ENCODE peak calls at places on chromosomes 4 and X, in seven cellular contexts. Z, R, X, U, V, H and D are unnamed samples. For H3K27me3, the result is how much of the 10 kb centered on the place peaks cover.

GRCh38 chr4:100936676-100937390 is 410.5 kb downstream of the PPP3CA start:
- DNase-seq in Z (no peak), R (no peak), X (no peak), U (no peak), V (no peak), H (no peak), D (no peak)

GRCh38 chrX:131262738-131263679 is 26.1 kb downstream of the IGSF1 start:
- DNase-seq in Z (no peak), R (no peak), X (no peak), U (peak), V (no peak), H (no peak), D (no peak)

GRCh38 chrX:104270916-104271512 is 16.3 kb upstream of the ESX1 start:
- DNase-seq in Z (no peak), R (no peak), X (no peak), U (peak), V (no peak), H (no peak), D (no peak)

GRCh38 chrX:54180403-54180802 is 2.7 kb downstream of the FAM120C start:
- DNase-seq in Z (no peak), R (no peak), X (no peak), U (no peak), V (no peak), H (no peak), D (no peak)

GRCh38 chrX:24619647-24620046 is 27.5 kb downstream of the PCYT1B start:
- DNase-seq in Z (peak), R (no peak), X (no peak), U (peak), V (no peak), H (no peak), D (peak)

GRCh38 chr4:95637047-95637600 is 88.4 kb upstream of the UNC5C start:
- DNase-seq in Z (peak), R (no peak), X (no peak), U (peak), V (no peak), H (no peak), D (peak)

GRCh38 chr4:16082424-16083216 is 1.2 kb downstream of the PROM1 start:
- DNase-seq in Z (peak), R (no peak), X (no peak), U (peak), V (peak), H (peak), D (no peak)

GRCh38 chrX:13094374-13094773 is 50.0 kb upstream of the FAM9C start:
- DNase-seq in Z (no peak), R (no peak), X (no peak), U (no peak), V (no peak), H (no peak), D (no peak)

DNA sequence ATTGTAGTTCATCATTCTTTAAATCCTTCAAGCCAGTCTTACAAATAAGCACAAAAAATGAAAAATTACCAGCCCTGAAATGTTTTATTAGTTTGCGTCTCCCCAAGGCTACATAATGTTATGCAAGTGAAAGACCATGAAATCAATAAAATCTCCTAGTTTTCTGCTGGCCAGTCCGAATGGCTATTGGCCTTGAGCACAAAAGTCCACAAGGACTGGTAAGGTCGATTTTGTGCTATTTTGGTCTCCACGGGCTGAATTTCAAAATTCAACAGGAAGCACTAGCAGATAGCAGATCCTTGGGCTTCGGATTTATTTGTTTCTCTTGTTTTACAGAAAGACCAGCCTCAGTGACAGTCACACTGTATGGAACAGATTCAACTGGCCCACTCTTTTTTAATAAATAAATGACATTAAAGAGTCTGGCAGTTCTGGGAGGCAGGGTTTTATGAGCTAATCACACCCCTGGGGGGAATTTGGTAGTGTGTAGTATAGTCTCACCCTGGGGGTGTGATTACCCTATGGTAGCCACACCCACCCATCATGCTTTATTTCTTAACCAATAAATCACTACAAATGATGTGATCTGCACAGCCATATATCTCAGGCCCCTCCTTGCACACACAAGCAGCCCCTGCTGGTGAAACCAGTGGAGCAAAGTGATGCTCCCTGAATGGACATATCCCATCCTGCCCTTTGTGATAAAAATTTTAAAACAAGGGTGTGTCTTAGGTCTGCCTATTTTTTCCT is 51.1 kb upstream of the TMEM33 start:
- DNase-seq in Z (peak), R (no peak), X (no peak), U (no peak), V (no peak), H (no peak), D (no peak)
- TF ChIP-seq CTCF in Z (no peak), R (no peak), X (no peak), U (no peak), V (no peak), H (no peak), D (peak)

GRCh38 chr4:127214001-127214400 is 418.8 kb upstream of the INTU start:
- DNase-seq in Z (no peak), R (no peak), X (no peak), U (no peak), V (no peak), H (no peak), D (no peak)
- H3K27ac ChIP-seq in Z (no peak), R (no peak), X (no peak), U (no peak), V (no peak), H (no peak), D (no peak)

GRCh38 chr4:105556175-105556574 is 3.8 kb downstream of the ARHGEF38 start:
- DNase-seq in Z (no peak), R (no peak), X (no peak), U (no peak), V (no peak), H (no peak), D (no peak)
- H3K27me3 ChIP-seq in Z (under half), R (under half), X (under half), U (half or more), V (under half), H (under half), D (under half)

DNA sequence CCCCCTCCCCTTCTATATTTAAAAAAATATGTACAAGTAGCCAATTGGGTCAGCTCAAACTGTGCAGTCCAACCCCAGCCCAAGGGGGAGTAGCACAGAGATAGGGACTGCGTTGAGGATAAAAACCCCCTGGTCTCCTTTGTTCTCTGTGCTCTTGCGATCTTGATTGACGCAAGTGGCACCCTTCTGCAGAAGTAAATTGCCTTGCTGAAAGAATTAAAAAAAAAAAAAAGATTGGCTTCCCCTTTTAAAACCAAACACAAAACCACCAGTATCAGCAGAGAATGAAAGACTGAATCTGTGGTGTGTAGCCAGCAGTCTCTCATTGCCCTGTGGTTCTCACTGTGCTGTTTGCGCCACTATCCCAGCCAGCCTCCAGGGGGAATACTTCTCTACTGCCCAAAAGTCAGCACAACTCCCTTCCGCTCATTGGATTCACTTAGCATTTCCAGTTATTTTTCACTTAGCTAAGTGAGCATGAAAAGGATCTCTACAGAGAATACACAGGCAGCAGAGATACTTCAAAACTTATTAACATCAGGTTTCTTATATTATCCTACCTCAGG is 29.7 kb downstream of the MANBA start:
- DNase-seq in Z (no peak), R (no peak), X (no peak), U (no peak), V (no peak), H (no peak), D (no peak)
- TF ChIP-seq CTCF in Z (peak), R (peak), X (no peak), U (peak), V (no peak), H (no peak), D (peak)

DNA sequence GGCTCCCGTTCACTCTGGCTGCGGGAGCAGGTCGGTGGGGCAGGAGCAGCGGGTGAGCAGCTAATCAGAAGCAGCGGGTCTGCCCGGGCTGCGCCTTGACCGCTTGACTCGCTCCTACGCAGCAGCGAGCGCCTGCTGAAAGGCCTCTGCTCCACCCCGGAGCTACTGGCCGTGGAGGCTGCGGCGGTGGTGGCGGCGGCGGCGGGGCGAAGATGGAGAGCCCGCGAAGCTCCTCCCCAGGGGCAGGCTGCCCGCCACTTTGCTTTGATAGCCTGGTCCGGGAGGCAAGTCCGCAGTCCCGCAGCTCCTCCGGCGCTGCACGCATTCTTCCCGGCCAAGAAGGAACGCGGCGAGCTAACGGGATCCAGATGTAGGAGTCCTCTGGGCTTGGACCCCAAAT is 36.7 kb downstream of the PJA1 start:
- DNase-seq in Z (peak), R (no peak), X (no peak), U (peak), V (no peak), H (no peak), D (no peak)
- H3K27ac ChIP-seq in Z (no peak), R (no peak), X (no peak), U (no peak), V (no peak), H (no peak), D (no peak)

GRCh38 chrX:114582698-114583395 is 1.0 kb upstream of the HTR2C start:
- DNase-seq in Z (no peak), R (no peak), X (no peak), U (peak), V (no peak), H (no peak), D (no peak)
- H3K27me3 ChIP-seq in Z (half or more), R (under half), X (under half), U (half or more), V (under half), H (under half), D (half or more)

DNA sequence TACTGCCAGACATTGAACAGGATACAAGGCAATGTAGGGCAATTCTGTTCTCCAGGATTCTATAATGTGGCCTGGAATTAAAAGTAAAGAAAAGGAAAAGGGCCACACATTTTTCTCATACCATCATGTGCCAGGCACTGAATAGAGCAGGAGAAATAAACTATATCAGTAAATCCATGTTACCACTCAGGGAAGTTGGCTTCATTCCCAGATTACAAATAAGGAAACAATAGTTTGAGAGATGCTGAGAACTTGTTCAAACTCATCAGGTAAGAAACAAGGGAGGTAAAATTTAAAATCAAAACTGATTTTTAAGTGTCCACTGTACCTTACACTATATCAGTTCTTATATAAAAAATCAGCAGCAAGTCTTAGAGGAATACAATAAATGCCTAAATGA is 645.0 kb upstream of the ATOH1 start:
- DNase-seq in Z (no peak), R (no peak), X (no peak), U (peak), V (no peak), H (no peak), D (peak)
- TF ChIP-seq CTCF in Z (no peak), R (no peak), X (no peak), U (no peak), V (no peak), H (no peak), D (no peak)

DNA sequence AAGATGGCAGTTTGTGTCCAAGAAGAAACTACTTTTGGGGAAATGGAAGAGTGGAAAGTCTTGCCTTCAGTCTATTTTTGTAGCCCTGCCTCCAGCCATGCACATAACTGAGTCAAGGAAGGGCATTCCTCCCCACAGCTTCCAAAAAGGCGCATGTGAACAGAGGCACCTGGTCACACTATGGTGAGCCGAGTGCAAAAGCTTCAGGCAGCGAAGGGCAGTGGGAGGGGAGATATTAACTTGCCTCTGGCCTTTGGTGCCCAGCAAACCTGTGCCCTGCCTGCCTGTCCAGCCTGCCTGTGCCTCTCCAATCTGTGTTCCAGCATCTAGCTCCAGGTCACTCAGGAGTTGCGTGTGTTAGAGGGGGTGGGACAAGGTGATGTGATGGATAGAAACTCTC is 163.8 kb downstream of the SMIM20 start:
- DNase-seq in Z (no peak), R (no peak), X (no peak), U (no peak), V (no peak), H (no peak), D (no peak)
- H3K27ac ChIP-seq in Z (no peak), R (no peak), X (no peak), U (no peak), V (no peak), H (peak), D (no peak)

DNA sequence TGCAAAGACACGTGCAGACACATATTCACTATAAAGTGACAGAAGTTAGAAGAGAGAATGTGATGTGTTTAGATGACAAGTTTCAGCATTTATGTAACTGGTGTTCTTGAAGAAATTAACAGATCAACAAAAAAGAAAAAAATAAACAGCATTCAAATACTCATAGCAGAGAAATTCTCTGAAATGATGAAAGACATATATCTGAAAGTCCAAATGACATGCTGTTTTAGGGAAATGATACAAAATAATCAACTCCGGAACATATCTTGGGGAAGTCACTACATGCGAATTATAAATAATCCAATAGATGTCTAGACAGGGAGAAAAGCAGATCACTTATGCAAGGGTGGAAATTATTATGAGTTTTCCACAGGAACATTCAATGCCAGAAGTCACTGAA is 146.0 kb downstream of the SPANXN4 start:
- DNase-seq in Z (no peak), R (no peak), X (no peak), U (no peak), V (no peak), H (no peak), D (no peak)
- H3K27me3 ChIP-seq in Z (under half), R (under half), X (under half), U (under half), V (under half), H (under half), D (under half)

GRCh38 chr4:40550900-40551546 is 78.6 kb downstream of the RBM47 start:
- DNase-seq in Z (no peak), R (peak), X (no peak), U (peak), V (no peak), H (no peak), D (peak)
- TF ChIP-seq CTCF in Z (peak), R (peak), X (peak), U (peak), V (peak), H (peak), D (peak)